ENCODE peak calls at places on chromosomes 2 and 18, in five cellular contexts. W is NCI-H1092 treated with DMSO at 0.1 percent for 48 hours; G is 8988T; H is activated CD4-positive, CD25-positive, alpha-beta regulatory T cell treated with anti-CD3 and anti-CD28 coated beads, Interleukin-2, amount 50 U/mL, for 16 hours; P is CD4-positive, CD25-positive, alpha-beta regulatory T cell. D is an unnamed sample.

GRCh38 chr2:8576525-8577157 is 105.2 kb upstream of the ID2 start:
- DNase-seq in W (no peak), G (no peak), H (no peak), P (no peak), D (no peak)

GRCh38 chr2:196967126-196967525 is 40.6 kb upstream of the PGAP1 start:
- DNase-seq in W (no peak), G (no peak), H (no peak), P (no peak), D (no peak)

GRCh38 chr2:2919574-2920365 is 457.8 kb downstream of the EIPR1 start:
- DNase-seq in W (no peak), G (no peak), H (no peak), P (no peak), D (no peak)

GRCh38 chr18:41864216-41864615 is 90.8 kb upstream of the PIK3C3 start:
- DNase-seq in W (no peak), G (no peak), H (no peak), P (no peak), D (no peak)

GRCh38 chr2:239021224-239021623 is 173.3 kb downstream of the TWIST2 start:
- DNase-seq in W (no peak), G (no peak), H (no peak), P (no peak), D (no peak)

GRCh38 chr18:30684825-30685481 is 357.6 kb downstream of the DSC3 start:
- DNase-seq in W (no peak), G (no peak), H (no peak), P (no peak), D (no peak)

GRCh38 chr2:202118168-202118567 is 45.1 kb downstream of the KIAA2012 start:
- DNase-seq in W (no peak), G (no peak), H (no peak), P (no peak), D (no peak)

GRCh38 chr2:9739508-9739907 is 103.8 kb upstream of the TAF1B start:
- DNase-seq in W (no peak), G (no peak), H (peak), P (no peak), D (no peak)

GRCh38 chr2:54945401-54946219 is 104.6 kb downstream of the RTN4 start:
- DNase-seq in W (no peak), G (no peak), H (no peak), P (no peak), D (no peak)

GRCh38 chr2:85768713-85769112 is 14.9 kb downstream of the ATOH8 start:
- DNase-seq in W (peak), G (no peak), H (no peak), P (no peak), D (no peak)

GRCh38 chr2:28161466-28161865 is 231.2 kb upstream of the FOSL2 start:
- DNase-seq in W (no peak), G (no peak), H (no peak), P (no peak), D (no peak)

GRCh38 chr2:9638532-9638931 is 7.7 kb upstream of the YWHAQ start:
- DNase-seq in W (no peak), G (no peak), H (no peak), P (no peak), D (peak)

GRCh38 chr2:96802281-96802595 is 13.8 kb upstream of the CNNM3 start:
- DNase-seq in W (no peak), G (no peak), H (no peak), P (no peak), D (no peak)

GRCh38 chr18:26488417-26489009 is 59.8 kb downstream of the KCTD1 start:
- DNase-seq in W (peak), G (no peak), H (no peak), P (no peak), D (no peak)

GRCh38 chr2:183614797-183615429 is 490.7 kb downstream of the NUP35 start:
- DNase-seq in W (peak), G (no peak), H (no peak), P (no peak), D (no peak)